ENCODE peak calls at places on chromosomes 11 and 22, in seven cellular contexts. W is lung, B is colonic mucosa, L is IMR-90, Q is iPS DF 6.9, D is heart right ventricle, K is GM23248. R is an unnamed sample. For H3K4me1, the result is how much of the 10 kb centered on the place peaks cover.

GRCh38 chr11:115185931-115186330 is 318.3 kb downstream of the CADM1 start:
- DNase-seq in W (no peak), Q (no peak), B (no peak), D (no peak), K (no peak), L (no peak), R (no peak)

GRCh38 chr11:5737091-5737490 is 843 bp downstream of the OR56B1 start:
- DNase-seq in D (no peak), B (no peak), L (peak), Q (no peak), K (peak), W (no peak), R (no peak)

GRCh38 chr22:19756288-19757128 is 4.1 kb upstream of the TBX1 start:
- DNase-seq in L (no peak), B (peak), W (peak), Q (no peak), D (peak), K (peak), R (no peak)

GRCh38 chr22:37396488-37397084 is 30.7 kb downstream of the ELFN2 start:
- DNase-seq in B (no peak), W (no peak), L (no peak), Q (no peak), K (no peak), D (no peak), R (no peak)

GRCh38 chr11:60119708-60120107 is 31.2 kb downstream of the MS4A2 start:
- DNase-seq in W (no peak), L (no peak), Q (no peak), K (no peak), D (no peak), B (no peak), R (no peak)

GRCh38 chr22:47432683-47433082 is 670.2 kb downstream of the TBC1D22A start:
- DNase-seq in L (no peak), Q (no peak), B (no peak), D (no peak), K (no peak), W (no peak), R (no peak)

GRCh38 chr11:46489668-46490560 is 98.3 kb upstream of the CHRM4 start:
- DNase-seq in K (peak), L (peak), Q (peak), D (no peak), B (peak), W (no peak), R (peak)

GRCh38 chr11:134514354-134514951 is 102.4 kb upstream of the B3GAT1 start:
- DNase-seq in K (no peak), W (no peak), D (no peak), B (no peak), L (no peak), Q (no peak), R (peak)

GRCh38 chr11:1927151-1928037 is 7.9 kb downstream of the TNNT3 start:
- DNase-seq in K (no peak), D (no peak), Q (no peak), L (no peak), B (no peak), W (no peak), R (peak)

GRCh38 chr11:14578551-14578956 is 58.4 kb upstream of the PSMA1 start:
- DNase-seq in Q (no peak), D (no peak), L (peak), K (no peak), W (peak), B (peak), R (no peak)

GRCh38 chr11:100682247-100682969 is 4.7 kb upstream of the ARHGAP42 start:
- DNase-seq in K (peak), L (peak), D (no peak), B (no peak), W (no peak), Q (no peak), R (no peak)

GRCh38 chr11:10692716-10693115 is 839 bp downstream of the IRAG1 start:
- DNase-seq in W (no peak), K (no peak), B (no peak), Q (no peak), L (no peak), D (no peak), R (no peak)

GRCh38 chr11:10696797-10697620 is 3.5 kb upstream of the IRAG1 start:
- DNase-seq in D (no peak), K (peak), B (no peak), Q (no peak), W (no peak), L (no peak), R (no peak)

GRCh38 chr11:10694481-10695239 is 1.1 kb upstream of the IRAG1 start:
- DNase-seq in L (peak), B (no peak), K (peak), Q (no peak), D (no peak), W (no peak), R (no peak)

GRCh38 chr11:10695821-10696220 is 2.3 kb upstream of the IRAG1 start:
- DNase-seq in K (peak), B (no peak), D (no peak), L (peak), W (no peak), Q (no peak), R (no peak)

GRCh38 chr11:10693509-10694071 is at the start of gene IRAG1:
- DNase-seq in L (peak), W (no peak), Q (no peak), D (peak), B (peak), K (peak), R (no peak)
- H3K4me1 ChIP-seq in L (under half), W (under half), Q (under half), D (under half), B (under half), K (under half), R (under half)

DNA sequence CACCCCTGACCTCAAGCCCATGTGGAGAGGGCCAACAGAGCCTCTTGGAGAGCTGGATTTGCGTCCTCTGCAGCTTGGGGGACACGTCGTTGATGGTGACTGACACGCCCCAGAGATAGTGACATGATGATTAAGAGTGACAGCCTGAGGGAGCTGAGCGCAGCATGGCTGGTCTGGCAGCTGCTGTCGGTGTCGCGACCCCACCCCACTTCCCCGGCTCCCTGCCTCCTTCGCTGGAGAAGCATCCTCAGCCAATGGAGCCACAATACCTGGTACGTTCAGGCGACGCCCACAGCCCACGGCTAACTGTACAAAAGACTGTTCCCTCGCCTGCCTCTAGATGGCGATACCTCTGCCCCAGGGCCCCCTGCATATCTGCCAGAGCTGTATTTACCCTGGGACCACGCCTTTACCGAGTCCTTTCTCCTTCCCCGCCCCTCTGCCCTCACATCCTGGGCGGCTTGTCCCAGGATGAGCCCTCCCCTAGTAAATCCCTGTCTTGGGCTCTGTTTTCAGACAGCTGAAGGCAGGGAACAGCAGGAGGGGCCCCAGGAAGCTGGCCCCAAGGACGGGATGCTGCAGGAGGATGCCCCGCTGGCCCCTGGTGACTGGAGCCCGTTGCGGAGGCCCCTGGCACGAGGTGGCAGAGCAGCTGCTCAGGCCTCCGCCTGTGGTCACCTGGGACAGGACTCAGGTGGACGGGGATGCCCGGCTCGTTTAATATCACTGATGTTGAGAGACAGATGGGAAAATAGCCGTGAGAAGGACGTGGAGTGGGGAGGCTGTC is 90.6 kb downstream of the RPS6KA4 start:
- DNase-seq in Q (peak), L (peak), B (peak), D (peak), W (peak), K (peak), R (peak)
- H3K4me1 ChIP-seq in Q (under half), L (under half), B (under half), D (under half), W (under half), K (under half), R (under half)

DNA sequence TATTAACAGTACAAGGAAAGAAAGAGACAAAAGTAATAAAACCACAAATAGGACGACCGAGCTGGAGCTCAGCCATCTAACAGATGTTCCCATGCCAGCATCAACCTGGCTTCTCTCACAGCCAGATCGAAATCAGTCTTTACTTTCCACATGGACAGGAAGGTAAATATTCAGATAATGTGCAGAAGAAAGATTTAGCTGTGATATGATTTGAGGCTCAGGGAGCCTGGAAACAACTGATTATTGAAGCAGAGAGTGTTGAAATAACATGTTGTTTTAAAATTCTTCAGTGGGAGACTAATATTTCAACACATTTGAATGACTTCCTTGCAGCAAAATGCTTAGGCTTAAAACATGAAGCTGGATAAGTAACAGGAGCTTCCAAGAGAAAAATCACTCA is 546.8 kb downstream of the ETS1 start:
- DNase-seq in Q (no peak), D (no peak), W (no peak), L (no peak), B (no peak), K (peak), R (no peak)
- H3K4me1 ChIP-seq in Q (under half), D (under half), W (under half), L (under half), B (under half), K (under half), R (under half)

GRCh38 chr11:122126024-122126678 is 10.1 kb upstream of the BLID start:
- DNase-seq in W (no peak), B (no peak), K (no peak), Q (no peak), L (no peak), D (no peak), R (no peak)

GRCh38 chr11:122128146-122128545 is 12.1 kb upstream of the BLID start:
- DNase-seq in B (no peak), L (no peak), D (no peak), Q (no peak), W (no peak), K (no peak), R (no peak)

GRCh38 chr11:122131126-122131525 is 15.1 kb upstream of the BLID start:
- DNase-seq in L (no peak), K (peak), D (no peak), B (no peak), Q (no peak), W (no peak), R (no peak)

GRCh38 chr11:122123258-122123929 is 7.4 kb upstream of the BLID start:
- DNase-seq in Q (no peak), K (peak), D (no peak), B (no peak), W (no peak), L (no peak), R (no peak)

GRCh38 chr11:122127020-122127419 is 11.0 kb upstream of the BLID start:
- DNase-seq in K (peak), L (no peak), D (no peak), Q (no peak), B (no peak), W (no peak), R (no peak)
- H3K4me1 ChIP-seq in K (half or more), L (under half), D (under half), Q (under half), B (under half), W (under half), R (under half)

DNA sequence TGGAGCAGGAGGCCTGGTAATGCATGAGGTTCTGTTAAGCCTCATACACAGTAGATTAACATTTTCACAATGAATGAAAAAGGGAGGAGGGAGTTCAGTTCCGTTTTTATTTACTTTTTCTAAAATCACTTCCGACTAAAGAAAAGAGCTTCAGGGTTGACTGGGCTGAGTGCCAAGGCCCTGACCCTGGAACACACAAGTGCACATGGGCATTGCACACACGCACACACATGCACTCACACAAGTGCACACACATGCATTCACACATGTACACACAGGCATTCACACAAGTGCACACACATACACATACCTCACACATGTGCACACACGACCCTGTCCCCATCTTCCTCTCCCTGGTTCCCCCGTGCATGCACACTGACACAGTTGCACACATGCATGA is 303.3 kb downstream of the BRD1 start:
- DNase-seq in K (no peak), W (no peak), D (no peak), Q (no peak), L (no peak), B (no peak), R (no peak)
- H3K4me1 ChIP-seq in K (under half), W (under half), D (under half), Q (under half), L (under half), B (under half), R (under half)

GRCh38 chr11:3149852-3150188 is 15.3 kb downstream of the OSBPL5 start:
- DNase-seq in K (no peak), L (no peak), B (no peak), W (no peak), Q (no peak), D (no peak), R (no peak)
- H3K4me1 ChIP-seq in K (under half), L (under half), B (under half), W (under half), Q (under half), D (half or more), R (under half)

GRCh38 chr11:62622476-62622875 is 690 bp upstream of the B3GAT3 start:
- DNase-seq in K (no peak), Q (no peak), D (no peak), L (no peak), B (no peak), W (no peak), R (no peak)
- H3K4me1 ChIP-seq in K (under half), Q (under half), D (under half), L (under half), B (under half), W (under half), R (under half)